ENCODE peak calls at places on chromosomes 2 and 18, in seven cellular contexts. K is AG08395, X is SHP77, Z is globus pallidus, Q is NCI-H524 treated with DMSO at 0.1 percent for 48 hours, R is NCI-H1105 treated with DMSO at 0.1 percent for 48 hours, L is neural crest cell. W is an unnamed sample.

GRCh38 chr2:1769703-1770422 is 25.5 kb upstream of the PXDN start:
- DNase-seq in K (peak), X (peak), Z (peak), Q (peak), R (peak), L (peak), W (peak)

GRCh38 chr2:132608222-132608795 is 61.7 kb downstream of the LYPD1 start:
- DNase-seq in K (no peak), X (no peak), Z (no peak), Q (no peak), R (peak), L (no peak), W (no peak)

GRCh38 chr18:55220523-55220922 is 261.3 kb upstream of the CCDC68 start:
- DNase-seq in K (no peak), X (no peak), Z (no peak), Q (no peak), R (no peak), L (no peak), W (no peak)

GRCh38 chr2:38665854-38666577 is at the start of gene GALM:
- DNase-seq in K (peak), X (peak), Z (peak), Q (peak), R (peak), L (peak), W (peak)

GRCh38 chr2:102055346-102055975 is 63.7 kb downstream of the IL1R2 start:
- DNase-seq in K (no peak), X (no peak), Z (no peak), Q (no peak), R (no peak), L (no peak), W (no peak)

GRCh38 chr18:53754154-53754553 is 470.3 kb downstream of the MBD2 start:
- DNase-seq in K (no peak), X (no peak), Z (no peak), Q (no peak), R (no peak), L (no peak), W (no peak)

GRCh38 chr18:77206676-77207370 is 42.8 kb upstream of the GALR1 start:
- DNase-seq in K (peak), X (no peak), Z (no peak), Q (no peak), R (no peak), L (no peak), W (peak)

GRCh38 chr2:52904511-52904910 is 863.1 kb upstream of the CHAC2 start:
- DNase-seq in K (no peak), X (no peak), Z (no peak), Q (peak), R (no peak), L (no peak), W (no peak)

GRCh38 chr2:30455339-30455738 is 8.3 kb downstream of the LCLAT1 start:
- DNase-seq in K (no peak), X (no peak), Z (no peak), Q (no peak), R (no peak), L (no peak), W (no peak)

GRCh38 chr2:173818285-173818684 is 146.9 kb downstream of the SP3 start:
- DNase-seq in K (no peak), X (no peak), Z (no peak), Q (no peak), R (no peak), L (no peak), W (no peak)

GRCh38 chr2:68716948-68717661 is 17.5 kb upstream of the ARHGAP25 start:
- DNase-seq in K (no peak), X (no peak), Z (no peak), Q (no peak), R (no peak), L (no peak), W (no peak)

GRCh38 chr2:15560404-15560987 is 638 bp downstream of the NBAS start:
- DNase-seq in K (peak), X (peak), Z (peak), Q (peak), R (peak), L (no peak), W (peak)

GRCh38 chr2:134320930-134321329 is 67.1 kb downstream of the MGAT5 start:
- DNase-seq in K (no peak), X (no peak), Z (no peak), Q (no peak), R (no peak), L (no peak), W (no peak)

GRCh38 chr2:191580581-191580980 is 97.4 kb upstream of the NABP1 start:
- DNase-seq in K (no peak), X (no peak), Z (no peak), Q (no peak), R (no peak), L (no peak), W (no peak)

GRCh38 chr2:119338826-119339561 is 27.6 kb downstream of the C2orf76 start:
- DNase-seq in K (no peak), X (no peak), Z (no peak), Q (no peak), R (no peak), L (no peak), W (no peak)

GRCh38 chr2:167509585-167509984 is 621.3 kb downstream of the XIRP2 start:
- DNase-seq in K (peak), X (peak), Z (no peak), Q (no peak), R (peak), L (no peak), W (peak)

GRCh38 chr2:13135369-13135768 is 418.6 kb downstream of the TRIB2 start:
- DNase-seq in K (no peak), X (no peak), Z (no peak), Q (no peak), R (no peak), L (no peak), W (no peak)

GRCh38 chr2:101768480-101769077 is 71.1 kb downstream of the MAP4K4 start:
- DNase-seq in K (no peak), X (no peak), Z (no peak), Q (no peak), R (no peak), L (no peak), W (peak)

GRCh38 chr2:64654063-64654811 is 524 bp upstream of the SERTAD2 start:
- DNase-seq in K (peak), X (peak), Z (no peak), Q (peak), R (peak), L (peak), W (peak)

W was measured in midbrain.